ENCODE peak calls at places on chromosomes 16 and 17, in ten cellular contexts. Q, B, A, S, D, U, P, M, W and R are unnamed samples.

GRCh38 chr17:7295230-7296180 is 1.1 kb upstream of the YBX2 start:
- DNase-seq in Q (no peak), B (no peak), A (peak; percentile 33), S (no peak), D (peak; percentile 49), U (no peak), P (no peak), M (no peak), W (no peak), R (no peak)

GRCh38 chr17:18004901-18005305 is 32.2 kb downstream of the DRC3 start:
- DNase-seq in Q (no peak), B (no peak), A (no peak), S (no peak), D (no peak), U (no peak), P (no peak), M (no peak), W (no peak), R (no peak)

GRCh38 chr16:48860341-48860740 is 250.4 kb upstream of the N4BP1 start:
- DNase-seq in Q (no peak), B (no peak), A (no peak), S (no peak), D (no peak), U (no peak), P (no peak), M (no peak), W (no peak), R (no peak)

GRCh38 chr17:17063546-17064122 is 21.4 kb downstream of the MPRIP start:
- DNase-seq in Q (no peak), B (peak; percentile 41), A (peak; percentile 70), S (no peak), D (no peak), U (no peak), P (peak; percentile 87), M (no peak), W (peak; percentile 56), R (no peak)

GRCh38 chr16:8905168-8905762 is 23.1 kb downstream of the LITAFD start:
- DNase-seq in Q (peak; percentile 59), B (no peak), A (no peak), S (peak; percentile 56), D (peak; percentile 56), U (no peak), P (no peak), M (no peak), W (peak; percentile 69), R (no peak)

GRCh38 chr17:40530531-40530987 is 29.1 kb upstream of the TNS4 start:
- DNase-seq in Q (no peak), B (no peak), A (no peak), S (no peak), D (no peak), U (no peak), P (peak; percentile 12), M (no peak), W (no peak), R (no peak)

GRCh38 chr16:3472878-3473595 is 22.3 kb downstream of the C16orf90 start:
- DNase-seq in Q (no peak), B (no peak), A (no peak), S (peak; percentile 80), D (no peak), U (no peak), P (no peak), M (no peak), W (no peak), R (no peak)

GRCh38 chr17:82616021-82616703 is 32.1 kb downstream of the WDR45B start:
- DNase-seq in Q (no peak), B (no peak), A (no peak), S (no peak), D (no peak), U (no peak), P (no peak), M (no peak), W (no peak), R (no peak)

GRCh38 chr17:20127660-20128413 is 118.7 kb downstream of the SPECC1 start:
- DNase-seq in Q (peak; percentile 12), B (no peak), A (no peak), S (peak; percentile 73), D (no peak), U (no peak), P (no peak), M (no peak), W (peak; percentile 19), R (no peak)

GRCh38 chr17:35144840-35145239 is 2.7 kb upstream of the NLE1 start:
- DNase-seq in Q (no peak), B (no peak), A (no peak), S (no peak), D (no peak), U (no peak), P (no peak), M (no peak), W (no peak), R (no peak)

GRCh38 chr17:79146562-79146961 is 71.9 kb downstream of the ENGASE start:
- DNase-seq in Q (no peak), B (no peak), A (no peak), S (no peak), D (no peak), U (no peak), P (no peak), M (no peak), W (no peak), R (no peak)

DNA sequence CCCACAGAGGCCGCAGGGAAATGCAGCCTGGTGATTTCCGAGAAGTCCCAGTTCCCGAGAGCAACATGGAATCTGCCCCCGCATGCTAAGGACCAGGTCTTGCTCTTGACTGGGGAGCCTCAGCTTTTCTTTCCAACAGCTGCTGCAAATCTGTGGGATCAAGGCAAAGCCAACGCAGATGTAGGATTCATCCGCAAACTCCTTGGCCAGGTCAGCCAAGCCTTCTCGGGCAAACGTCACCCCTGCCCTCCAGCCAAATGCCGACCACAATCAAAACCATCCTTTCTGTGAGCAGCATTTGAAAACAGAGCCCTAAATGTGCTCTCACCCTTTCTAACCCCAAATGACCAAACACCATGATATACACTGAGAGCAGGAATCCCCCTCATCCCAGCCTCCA is 54.0 kb downstream of the MRM3 start:
- DNase-seq in Q (no peak), B (no peak), A (no peak), S (peak; percentile 78), D (no peak), U (no peak), P (no peak), M (no peak), W (no peak), R (no peak)
- H3K27ac ChIP-seq in Q (peak overlapping the region; percentile 22), B (no peak overlapping the region), A (no peak overlapping the region), S (peak overlapping the region; percentile 82), D (no peak overlapping the region), U (no peak overlapping the region), P (peak overlapping the region; percentile 27), M (no peak overlapping the region), W (no peak overlapping the region), R (no peak overlapping the region)

DNA sequence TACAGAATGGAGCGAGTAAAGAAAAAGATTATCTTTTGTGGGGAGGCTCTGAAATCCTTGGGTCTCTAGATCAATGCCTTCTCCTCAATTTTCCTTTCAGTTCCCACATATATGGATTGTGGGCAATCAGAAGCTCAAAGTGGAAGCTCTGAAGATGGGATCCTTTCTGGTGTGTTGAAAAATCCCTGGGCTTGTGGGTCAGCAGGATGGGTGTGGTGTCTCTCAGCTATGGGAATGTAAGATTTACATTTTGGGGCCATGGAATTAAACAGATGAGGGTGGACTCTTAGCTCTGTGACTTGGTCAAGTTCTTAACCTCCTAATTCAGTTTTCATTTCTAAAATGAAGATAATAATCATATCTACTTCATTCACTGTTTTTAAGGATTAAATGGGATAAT is 231.9 kb upstream of the CA10 start:
- DNase-seq in Q (no peak), B (no peak), A (no peak), S (no peak), D (no peak), U (no peak), P (no peak), M (no peak), W (no peak), R (no peak)
- H3K9me3 ChIP-seq in Q (no peaks in the 10 kb centered on the region), B (no peaks in the 10 kb centered on the region), A (no peaks in the 10 kb centered on the region), S (no peaks in the 10 kb centered on the region), D (no peaks in the 10 kb centered on the region), U (no peaks in the 10 kb centered on the region), P (no peaks in the 10 kb centered on the region), M (no peaks in the 10 kb centered on the region), W (peaks cover 9% of the 10 kb centered on the region), R (no peaks in the 10 kb centered on the region)

GRCh38 chr16:87210949-87211348 is 106.2 kb downstream of the C16orf95 start:
- DNase-seq in Q (peak; percentile 62), B (no peak), A (no peak), S (peak; percentile 85), D (no peak), U (no peak), P (no peak), M (no peak), W (peak; percentile 22), R (no peak)

GRCh38 chr16:87207965-87208364 is 109.2 kb downstream of the C16orf95 start:
- DNase-seq in Q (no peak), B (no peak), A (no peak), S (peak; percentile 62), D (no peak), U (no peak), P (no peak), M (no peak), W (no peak), R (no peak)

GRCh38 chr16:87209808-87210512 is 107.2 kb downstream of the C16orf95 start:
- DNase-seq in Q (no peak), B (no peak), A (no peak), S (no peak), D (no peak), U (no peak), P (no peak), M (no peak), W (no peak), R (no peak)

GRCh38 chr16:87206646-87207451 is 110.3 kb downstream of the C16orf95 start:
- DNase-seq in Q (peak; percentile 51), B (no peak), A (no peak), S (peak; percentile 93), D (no peak), U (no peak), P (peak; percentile 43), M (no peak), W (peak; percentile 79), R (no peak)

GRCh38 chr16:87207509-87207908 is 109.7 kb downstream of the C16orf95 start:
- DNase-seq in Q (peak; percentile 90), B (no peak), A (no peak), S (peak; percentile 92), D (no peak), U (no peak), P (no peak), M (no peak), W (peak; percentile 53), R (no peak)
- H3K27ac ChIP-seq in Q (no peak overlapping the region), B (no peak overlapping the region), A (no peak overlapping the region), S (peak overlapping the region; percentile 98), D (no peak overlapping the region), U (no peak overlapping the region), P (peak overlapping the region; percentile 30), M (no peak overlapping the region), W (peak overlapping the region; percentile 72), R (no peak overlapping the region)

DNA sequence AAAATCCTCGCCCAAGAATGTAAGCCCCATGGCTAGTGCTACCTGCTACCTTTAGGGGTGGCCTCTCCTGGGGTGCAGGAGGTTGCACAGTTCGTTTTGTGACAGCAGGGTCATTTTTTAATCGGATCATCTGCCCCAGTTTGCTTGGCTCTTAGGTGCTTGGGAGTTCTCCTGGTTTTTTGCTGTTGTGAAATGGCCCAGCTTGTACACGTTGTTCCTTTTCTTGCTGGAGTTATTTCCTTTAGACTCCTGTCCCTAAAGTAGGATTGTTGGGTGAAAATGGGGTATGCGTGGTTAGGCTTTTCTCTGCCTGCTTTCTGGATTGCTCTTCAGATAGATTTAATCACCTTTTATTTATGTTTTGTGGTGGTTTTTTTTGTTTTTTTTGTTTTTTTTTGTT is 25.8 kb downstream of the ABCC1 start:
- DNase-seq in Q (peak; percentile 57), B (no peak), A (no peak), S (no peak), D (no peak), U (no peak), P (peak; percentile 53), M (no peak), W (no peak), R (no peak)
- H3K9me3 ChIP-seq in Q (no peaks in the 10 kb centered on the region), B (peaks cover 5% of the 10 kb centered on the region), A (no peaks in the 10 kb centered on the region), S (no peaks in the 10 kb centered on the region), D (peaks cover 71% of the 10 kb centered on the region), U (no peaks in the 10 kb centered on the region), P (peaks cover 4% of the 10 kb centered on the region), M (no peaks in the 10 kb centered on the region), W (peaks cover 42% of the 10 kb centered on the region), R (peaks cover 7% of the 10 kb centered on the region)